ENCODE peak calls at places on chromosomes 5 and 9, in four cellular contexts. One of them, this sample, is unnamed.
A peak's percentile ranks its signal among the peaks of the same experiment; 100 is the strongest.

GRCh38 chr9:18692240-18692639 is 218.3 kb downstream of the ADAMTSL1 start:
- DNase-seq in K562: no peak
- DNase-seq in neuronal stem cell: no peak
- DNase-seq in endodermal cell: no peak
- DNase-seq in this sample: no peak

GRCh38 chr5:76855961-76856360 is 6.1 kb downstream of the S100Z start:
- DNase-seq in endodermal cell: no peak
- DNase-seq in K562: no peak
- DNase-seq in neuronal stem cell: no peak
- DNase-seq in this sample: no peak

GRCh38 chr5:90803891-90804290 is 245.3 kb downstream of the ADGRV1 start:
- DNase-seq in K562: no peak
- DNase-seq in neuronal stem cell: no peak
- DNase-seq in endodermal cell: no peak
- DNase-seq in this sample: no peak

GRCh38 chr9:79256691-79257213 is 315.0 kb upstream of the TLE4 start:
- DNase-seq in neuronal stem cell: peak; percentile 55
- DNase-seq in K562: no peak
- DNase-seq in endodermal cell: no peak
- DNase-seq in this sample: peak; percentile 0

GRCh38 chr5:113253037-113253436 is 181.8 kb downstream of the TSSK1B start:
- DNase-seq in K562: no peak
- DNase-seq in neuronal stem cell: no peak
- DNase-seq in endodermal cell: no peak
- DNase-seq in this sample: no peak

GRCh38 chr9:84736076-84736475 is 66.5 kb downstream of the NTRK2 start:
- DNase-seq in neuronal stem cell: peak; percentile 17
- DNase-seq in endodermal cell: peak; percentile 71
- DNase-seq in K562: no peak
- DNase-seq in this sample: no peak

GRCh38 chr5:39218482-39219381 is 631 bp downstream of the FYB1 start:
- DNase-seq in K562: no peak
- DNase-seq in endodermal cell: no peak
- DNase-seq in neuronal stem cell: no peak
- DNase-seq in this sample: no peak

GRCh38 chr5:174693697-174694400 is 30.5 kb upstream of the MSX2 start:
- DNase-seq in neuronal stem cell: no peak
- DNase-seq in K562: no peak
- DNase-seq in endodermal cell: peak; percentile 65
- DNase-seq in this sample: peak; percentile 46

GRCh38 chr9:81292056-81292805 is 397.1 kb downstream of the TLE1 start:
- DNase-seq in neuronal stem cell: no peak
- DNase-seq in endodermal cell: peak; percentile 89
- DNase-seq in K562: no peak
- DNase-seq in this sample: no peak

GRCh38 chr9:107650321-107650720 is 160.8 kb upstream of the KLF4 start:
- DNase-seq in endodermal cell: no peak
- DNase-seq in neuronal stem cell: no peak
- DNase-seq in K562: no peak
- DNase-seq in this sample: no peak

GRCh38 chr9:86540999-86541398 is 186.8 kb upstream of the TUT7 start:
- DNase-seq in K562: no peak
- DNase-seq in neuronal stem cell: no peak
- DNase-seq in endodermal cell: no peak
- DNase-seq in this sample: no peak

GRCh38 chr5:142839711-142840441 is 69.7 kb downstream of the ARHGAP26 start:
- DNase-seq in endodermal cell: no peak
- DNase-seq in K562: no peak
- DNase-seq in neuronal stem cell: no peak
- DNase-seq in this sample: no peak

GRCh38 chr5:173554038-173554955 is 62.2 kb downstream of the BOD1 start:
- DNase-seq in neuronal stem cell: no peak
- DNase-seq in endodermal cell: no peak
- DNase-seq in K562: no peak
- DNase-seq in this sample: no peak

GRCh38 chr5:172918421-172919371 is 40.5 kb upstream of the RPL26L1 start:
- DNase-seq in endodermal cell: no peak
- DNase-seq in K562: peak; percentile 31
- DNase-seq in neuronal stem cell: no peak
- DNase-seq in this sample: no peak

GRCh38 chr5:93300945-93301344 is 280.1 kb downstream of the NR2F1-AS1 start:
- DNase-seq in neuronal stem cell: no peak
- DNase-seq in K562: no peak
- DNase-seq in endodermal cell: no peak
- DNase-seq in this sample: no peak

GRCh38 chr9:137158625-137159024 is 11.2 kb downstream of the LRRC26 start:
- DNase-seq in neuronal stem cell: no peak
- DNase-seq in K562: no peak
- DNase-seq in endodermal cell: no peak
- DNase-seq in this sample: no peak

GRCh38 chr9:117258201-117258866 is 156.5 kb downstream of the ASTN2 start:
- DNase-seq in endodermal cell: no peak
- DNase-seq in K562: no peak
- DNase-seq in neuronal stem cell: no peak
- DNase-seq in this sample: no peak

GRCh38 chr9:90433398-90433890 is 209.2 kb downstream of the DIRAS2 start:
- DNase-seq in neuronal stem cell: peak; percentile 79
- DNase-seq in endodermal cell: peak; percentile 99
- DNase-seq in K562: no peak
- DNase-seq in this sample: peak; percentile 62

GRCh38 chr5:32780508-32780919 is 69.4 kb downstream of the NPR3 start:
- DNase-seq in endodermal cell: no peak
- DNase-seq in K562: no peak
- DNase-seq in neuronal stem cell: no peak
- DNase-seq in this sample: no peak

GRCh38 chr5:163910226-163910625 is 404.8 kb downstream of the MAT2B start:
- DNase-seq in K562: no peak
- DNase-seq in endodermal cell: no peak
- DNase-seq in neuronal stem cell: no peak
- DNase-seq in this sample: no peak

GRCh38 chr9:131584858-131585257 is 39.5 kb downstream of the PRRT1B start:
- DNase-seq in neuronal stem cell: no peak
- DNase-seq in endodermal cell: no peak
- DNase-seq in K562: no peak
- DNase-seq in this sample: no peak

GRCh38 chr9:105608685-105609598 is 51.0 kb downstream of the FKTN start:
- DNase-seq in K562: peak; percentile 55
- DNase-seq in endodermal cell: peak; percentile 41
- DNase-seq in neuronal stem cell: peak; percentile 31
- DNase-seq in this sample: no peak

GRCh38 chr9:137031904-137032639 is at the start of gene FUT7:
- DNase-seq in endodermal cell: no peak
- DNase-seq in K562: no peak
- DNase-seq in neuronal stem cell: no peak
- DNase-seq in this sample: no peak

GRCh38 chr9:114363424-114363823 is 24.4 kb downstream of the AKNA start:
- DNase-seq in endodermal cell: no peak
- DNase-seq in neuronal stem cell: no peak
- DNase-seq in K562: no peak
- DNase-seq in this sample: no peak

GRCh38 chr5:923473-923873 is 30.8 kb downstream of the TRIP13 start:
- DNase-seq in endodermal cell: peak; percentile 95
- DNase-seq in neuronal stem cell: peak; percentile 76
- DNase-seq in K562: peak; percentile 83
- DNase-seq in this sample: peak; percentile 92

GRCh38 chr9:72442212-72442607 is 77.2 kb upstream of the ZFAND5 start:
- DNase-seq in neuronal stem cell: no peak
- DNase-seq in K562: no peak
- DNase-seq in endodermal cell: peak; percentile 61
- DNase-seq in this sample: peak; percentile 42

GRCh38 chr9:89606567-89607311 is 1.9 kb downstream of the GADD45G start:
- DNase-seq in neuronal stem cell: peak; percentile 32
- DNase-seq in K562: peak; percentile 83
- DNase-seq in endodermal cell: peak; percentile 85
- DNase-seq in this sample: peak; percentile 53

GRCh38 chr5:145991044-145991575 is 54.7 kb downstream of the SH3RF2 start:
- DNase-seq in K562: no peak
- DNase-seq in endodermal cell: no peak
- DNase-seq in neuronal stem cell: no peak
- DNase-seq in this sample: no peak

GRCh38 chr5:119315516-119315949 is 40.3 kb upstream of the TNFAIP8 start:
- DNase-seq in K562: peak; percentile 61
- DNase-seq in endodermal cell: peak; percentile 51
- DNase-seq in neuronal stem cell: no peak
- DNase-seq in this sample: no peak

GRCh38 chr5:100647461-100648230 is 112.5 kb downstream of the FAM174A start:
- DNase-seq in neuronal stem cell: no peak
- DNase-seq in endodermal cell: no peak
- DNase-seq in K562: peak; percentile 12
- DNase-seq in this sample: no peak

GRCh38 chr5:154514331-154514730 is 36.3 kb upstream of the HAND1 start:
- DNase-seq in neuronal stem cell: no peak
- DNase-seq in K562: no peak
- DNase-seq in endodermal cell: no peak
- DNase-seq in this sample: no peak

DNA sequence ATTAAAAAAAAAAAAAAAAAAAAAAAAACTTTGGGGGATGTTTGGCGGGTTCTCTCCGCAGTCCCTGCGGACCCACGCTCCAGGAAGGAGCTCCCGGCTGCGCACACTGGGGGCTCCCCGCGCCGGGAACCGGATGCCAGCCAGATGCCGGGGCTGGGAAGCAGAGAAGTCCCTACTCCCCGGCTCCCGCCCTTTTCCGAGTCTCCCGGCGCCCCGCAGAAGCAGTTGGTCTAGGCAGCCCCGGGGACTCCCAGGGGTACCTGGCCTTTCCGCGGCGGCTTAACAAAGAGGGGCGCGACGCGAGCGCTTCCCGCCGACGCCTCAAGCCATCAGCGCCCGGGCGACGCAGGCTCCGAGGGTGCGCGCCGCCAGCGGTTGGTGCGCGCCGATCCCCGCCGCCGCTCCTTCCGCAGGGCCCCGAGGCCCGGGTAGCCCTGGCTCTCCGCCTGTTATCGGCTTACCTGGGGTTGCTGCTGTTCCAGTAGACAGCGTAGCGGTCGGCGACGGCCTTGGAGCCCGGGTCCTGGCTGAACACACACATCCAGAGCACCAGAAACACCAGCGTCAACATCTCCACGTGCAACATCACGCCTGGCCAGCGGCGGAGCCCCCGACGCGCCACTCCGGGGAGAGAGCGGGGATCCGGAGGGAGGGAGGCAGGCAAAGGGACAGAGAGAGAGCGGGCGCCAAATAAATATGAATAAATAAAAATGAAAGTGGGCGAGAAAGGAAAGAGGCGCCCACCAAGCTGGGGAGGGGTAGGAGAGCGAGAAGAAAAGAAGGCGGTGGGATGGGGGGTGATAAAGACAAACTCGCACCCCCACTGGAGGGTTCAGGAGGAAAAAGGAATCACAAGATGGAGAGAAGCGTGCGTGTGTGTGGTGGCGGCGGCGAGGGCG is 460 bp downstream of the EFNA5 start:
- DNase-seq in endodermal cell: peak; percentile 77
- DNase-seq in neuronal stem cell: no peak
- DNase-seq in K562: no peak
- DNase-seq in this sample: peak; percentile 31
- H3K4me3 ChIP-seq in endodermal cell: peak overlapping the region; percentile 92
- H3K4me3 ChIP-seq in neuronal stem cell: peak overlapping the region; percentile 95
- H3K4me3 ChIP-seq in K562: no peak overlapping the region
- H3K4me3 ChIP-seq in this sample: peak overlapping the region; percentile 44

DNA sequence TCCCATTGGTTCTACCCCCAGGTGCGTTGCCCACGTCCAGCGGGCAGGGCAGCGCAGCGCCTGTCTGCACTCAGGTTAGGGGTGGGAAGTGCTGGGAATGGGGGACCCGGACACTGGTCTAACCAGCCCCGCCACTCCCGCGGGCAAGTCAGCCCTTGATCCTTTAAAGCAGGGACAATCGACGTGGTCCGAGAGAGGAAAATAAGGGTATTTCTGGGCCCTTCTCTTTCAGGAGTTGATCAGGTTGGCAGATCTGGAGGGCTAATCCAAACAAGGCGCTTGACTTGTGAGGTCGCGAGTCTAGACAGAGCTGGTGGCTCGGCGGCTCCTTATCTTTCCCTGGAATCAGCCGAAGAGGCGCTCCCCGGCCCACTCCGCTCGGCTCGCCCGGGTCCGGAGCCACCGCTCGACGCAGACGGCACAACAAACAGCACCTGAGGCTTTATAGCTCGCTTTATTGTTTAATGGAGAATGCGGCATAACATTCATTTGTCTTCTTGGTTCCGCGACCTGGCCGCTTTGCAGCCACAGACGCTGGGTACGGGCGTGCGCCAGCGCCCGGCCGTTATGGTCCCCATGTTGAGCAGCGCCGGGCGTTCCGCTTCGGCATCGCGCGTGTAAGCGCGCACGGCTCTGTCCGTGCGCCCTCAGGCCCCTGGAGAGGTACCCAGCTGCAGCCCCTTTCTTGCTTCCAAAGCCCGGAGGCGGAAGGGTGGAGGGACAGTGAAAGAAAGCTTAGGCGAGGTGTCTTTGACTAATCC is 15.8 kb downstream of the ISL1 start:
- DNase-seq in K562: no peak
- DNase-seq in neuronal stem cell: peak; percentile 49
- DNase-seq in endodermal cell: peak; percentile 81
- DNase-seq in this sample: no peak
- H3K4me3 ChIP-seq in K562: no peak overlapping the region
- H3K4me3 ChIP-seq in neuronal stem cell: peak overlapping the region; percentile 49
- H3K4me3 ChIP-seq in endodermal cell: peak overlapping the region; percentile 81
- H3K4me3 ChIP-seq in this sample: no peak overlapping the region

GRCh38 chr5:79020861-79021561 is 35.9 kb upstream of the ARSB start:
- DNase-seq in neuronal stem cell: peak; percentile 36
- DNase-seq in K562: peak; percentile 28
- DNase-seq in endodermal cell: peak; percentile 84
- DNase-seq in this sample: peak; percentile 50
- H3K4me3 ChIP-seq in neuronal stem cell: no peak overlapping the region
- H3K4me3 ChIP-seq in K562: no peak overlapping the region
- H3K4me3 ChIP-seq in endodermal cell: no peak overlapping the region
- H3K4me3 ChIP-seq in this sample: no peak overlapping the region

GRCh38 chr9:134838651-134839431 is 41.8 kb upstream of the FCN2 start:
- DNase-seq in neuronal stem cell: no peak
- DNase-seq in K562: no peak
- DNase-seq in endodermal cell: no peak
- DNase-seq in this sample: no peak
- H3K4me3 ChIP-seq in neuronal stem cell: no peak overlapping the region
- H3K4me3 ChIP-seq in K562: no peak overlapping the region
- H3K4me3 ChIP-seq in endodermal cell: no peak overlapping the region
- H3K4me3 ChIP-seq in this sample: no peak overlapping the region

GRCh38 chr9:127267793-127268507 is 3.4 kb downstream of the GARNL3 start:
- DNase-seq in neuronal stem cell: no peak
- DNase-seq in endodermal cell: no peak
- DNase-seq in K562: no peak
- DNase-seq in this sample: no peak
- H3K4me3 ChIP-seq in neuronal stem cell: no peak overlapping the region
- H3K4me3 ChIP-seq in endodermal cell: no peak overlapping the region
- H3K4me3 ChIP-seq in K562: no peak overlapping the region
- H3K4me3 ChIP-seq in this sample: no peak overlapping the region

GRCh38 chr5:135028791-135029467 is 5.1 kb downstream of the PITX1 start:
- DNase-seq in K562: peak; percentile 49
- DNase-seq in neuronal stem cell: no peak
- DNase-seq in endodermal cell: peak; percentile 87
- DNase-seq in this sample: no peak
- H3K4me3 ChIP-seq in K562: no peak overlapping the region
- H3K4me3 ChIP-seq in neuronal stem cell: no peak overlapping the region
- H3K4me3 ChIP-seq in endodermal cell: no peak overlapping the region
- H3K4me3 ChIP-seq in this sample: no peak overlapping the region

This sample was measured in Caco-2.